ENCODE peak calls at places on chromosomes 13 and 19, in eight cellular contexts. X, Z, F, K, H, Q, B and N are unnamed samples.

GRCh38 chr13:30247406-30247805 is 59.9 kb downstream of the KATNAL1 start:
- DNase-seq in X (no peak), Z (no peak), F (no peak), K (no peak), H (no peak), Q (no peak), B (no peak), N (no peak)

GRCh38 chr19:11849264-11849615 is 714 bp downstream of the ZNF439 start:
- DNase-seq in X (no peak), Z (no peak), F (no peak), K (peak; percentile 49), H (no peak), Q (no peak), B (no peak), N (no peak)

GRCh38 chr13:29760561-29760960 is 89.9 kb downstream of the UBL3 start:
- DNase-seq in X (no peak), Z (no peak), F (no peak), K (no peak), H (no peak), Q (no peak), B (no peak), N (no peak)

GRCh38 chr19:24062222-24062621 is 24.8 kb upstream of the ZNF254 start:
- DNase-seq in X (no peak), Z (no peak), F (no peak), K (no peak), H (no peak), Q (no peak), B (no peak), N (no peak)

GRCh38 chr19:10471909-10472308 is 31.2 kb downstream of the KEAP1 start:
- DNase-seq in X (no peak), Z (no peak), F (peak; percentile 35), K (no peak), H (no peak), Q (no peak), B (no peak), N (no peak)

GRCh38 chr13:45446181-45446580 is 18.6 kb upstream of the COG3 start:
- DNase-seq in X (no peak), Z (no peak), F (peak; percentile 67), K (no peak), H (no peak), Q (no peak), B (no peak), N (no peak)

GRCh38 chr19:3336680-3337523 is 29.5 kb upstream of the NFIC start:
- DNase-seq in X (peak; percentile 97), Z (no peak), F (no peak), K (peak; percentile 91), H (peak; percentile 95), Q (peak; percentile 96), B (no peak), N (peak; percentile 28)

GRCh38 chr13:113468461-113469147 is 15.3 kb upstream of the ADPRHL1 start:
- DNase-seq in X (no peak), Z (no peak), F (no peak), K (no peak), H (no peak), Q (no peak), B (peak; percentile 35), N (peak; percentile 81)

GRCh38 chr19:14002571-14003278 is 3.4 kb downstream of the RFX1 start:
- DNase-seq in X (no peak), Z (no peak), F (no peak), K (peak; percentile 68), H (peak; percentile 43), Q (peak; percentile 28), B (no peak), N (no peak)

GRCh38 chr13:74452176-74452575 is 318.0 kb upstream of the KLF12 start:
- DNase-seq in X (no peak), Z (no peak), F (peak; percentile 36), K (no peak), H (no peak), Q (no peak), B (no peak), N (no peak)

GRCh38 chr13:73142091-73142490 is 83.3 kb downstream of the KLF5 start:
- DNase-seq in X (no peak), Z (no peak), F (no peak), K (no peak), H (no peak), Q (no peak), B (no peak), N (no peak)

GRCh38 chr13:98721825-98722510 is 30.5 kb downstream of the SLC15A1 start:
- DNase-seq in X (no peak), Z (no peak), F (no peak), K (no peak), H (no peak), Q (no peak), B (no peak), N (no peak)

GRCh38 chr13:72537400-72537780 is 190.0 kb downstream of the MZT1 start:
- DNase-seq in X (no peak), Z (no peak), F (no peak), K (no peak), H (no peak), Q (no peak), B (no peak), N (no peak)

GRCh38 chr19:45601524-45602522 is at the start of gene GPR4:
- DNase-seq in X (no peak), Z (peak; percentile 50), F (no peak), K (no peak), H (no peak), Q (peak; percentile 48), B (no peak), N (peak; percentile 97)

GRCh38 chr19:45597425-45598111 is 4.4 kb downstream of the GPR4 start:
- DNase-seq in X (no peak), Z (no peak), F (no peak), K (no peak), H (no peak), Q (peak; percentile 61), B (no peak), N (peak; percentile 69)

GRCh38 chr19:45601115-45601514 is 897 bp downstream of the GPR4 start:
- DNase-seq in X (no peak), Z (no peak), F (no peak), K (no peak), H (no peak), Q (peak; percentile 51), B (no peak), N (peak; percentile 59)

GRCh38 chr19:45600340-45600885 is 1.6 kb downstream of the GPR4 start:
- DNase-seq in X (no peak), Z (no peak), F (no peak), K (no peak), H (no peak), Q (no peak), B (no peak), N (peak; percentile 59)

DNA sequence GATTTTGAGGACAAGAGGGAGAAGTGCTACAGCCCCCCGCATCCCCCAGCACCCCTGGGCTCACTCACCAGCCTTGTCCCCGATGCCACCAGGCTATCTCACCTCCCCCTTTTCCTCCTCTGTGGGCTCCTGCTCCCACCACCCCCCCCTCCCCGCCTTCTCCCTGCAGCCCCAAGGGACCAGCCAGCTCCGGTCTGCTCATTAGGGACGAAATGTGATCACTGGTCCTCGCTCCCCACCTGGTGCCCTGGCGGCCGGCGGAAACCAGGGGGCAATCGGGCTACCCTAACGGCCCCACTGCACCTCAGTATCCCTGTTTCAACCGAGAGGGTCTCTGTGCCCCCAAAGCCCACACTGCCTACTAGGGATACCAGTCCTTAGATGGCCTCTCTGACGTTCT is 2.7 kb downstream of the GPR4 start:
- DNase-seq in X (no peak), Z (no peak), F (no peak), K (no peak), H (no peak), Q (no peak), B (no peak), N (peak; percentile 77)
- H3K27me3 ChIP-seq in X (peaks cover 28% of the 10 kb centered on the region), Z (peaks cover 2% of the 10 kb centered on the region), F (peaks cover 19% of the 10 kb centered on the region), K (no peaks in the 10 kb centered on the region), H (peaks cover 62% of the 10 kb centered on the region), Q (peaks cover 63% of the 10 kb centered on the region), B (peaks cover 32% of the 10 kb centered on the region), N (peaks cover 61% of the 10 kb centered on the region)

DNA sequence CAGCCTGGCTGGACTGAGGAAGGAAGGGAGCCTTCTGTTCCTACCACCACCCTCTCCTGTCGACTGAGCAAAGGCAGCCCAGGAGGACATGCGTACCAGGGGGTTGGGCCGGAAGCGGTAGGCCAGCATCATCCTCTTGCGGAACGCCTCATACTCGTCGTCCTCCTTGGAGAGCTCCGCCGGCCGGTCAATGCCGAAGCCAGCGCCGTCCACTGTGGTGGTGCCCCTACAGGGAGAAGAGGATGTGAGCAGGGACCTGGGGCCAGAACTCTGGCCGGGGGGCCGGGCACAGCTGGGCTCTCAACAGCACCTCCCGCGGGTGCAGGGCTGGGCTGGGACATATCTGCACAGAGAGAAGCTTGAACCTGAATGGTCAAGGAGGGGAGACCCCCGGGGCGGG is 3.8 kb upstream of the TM6SF2 start:
- DNase-seq in X (no peak), Z (no peak), F (no peak), K (no peak), H (no peak), Q (no peak), B (no peak), N (peak; percentile 55)
- H3K36me3 ChIP-seq in X (peaks cover 66% of the 10 kb centered on the region), Z (no peaks in the 10 kb centered on the region), F (peaks cover 26% of the 10 kb centered on the region), K (peaks cover 63% of the 10 kb centered on the region), H (peaks cover 64% of the 10 kb centered on the region), Q (peaks cover 70% of the 10 kb centered on the region), B (peaks cover 54% of the 10 kb centered on the region), N (peaks cover 9% of the 10 kb centered on the region)

DNA sequence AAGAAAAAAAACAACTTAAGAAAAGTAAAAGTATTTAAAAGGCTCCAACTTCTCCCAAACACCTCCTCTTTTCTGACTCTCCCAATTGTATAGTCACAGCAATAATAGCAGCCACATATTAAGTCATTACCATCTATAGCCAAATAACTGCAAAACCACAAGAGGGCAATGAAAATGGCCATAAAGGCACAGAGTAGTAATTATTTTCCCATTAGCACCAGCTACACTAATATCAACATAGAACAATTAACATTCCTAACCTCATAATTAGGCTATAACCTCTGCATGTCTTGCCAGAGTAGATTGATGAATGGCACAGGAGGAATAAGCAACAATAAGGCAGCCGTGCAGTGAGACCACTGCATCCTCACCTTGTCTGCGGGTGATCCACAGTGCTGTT is 226.4 kb upstream of the SERP2 start:
- DNase-seq in X (no peak), Z (no peak), F (no peak), K (no peak), H (no peak), Q (no peak), B (no peak), N (no peak)
- H3K27me3 ChIP-seq in X (no peaks in the 10 kb centered on the region), Z (no peaks in the 10 kb centered on the region), F (no peaks in the 10 kb centered on the region), K (no peaks in the 10 kb centered on the region), H (no peaks in the 10 kb centered on the region), Q (no peaks in the 10 kb centered on the region), B (no peaks in the 10 kb centered on the region), N (no peaks in the 10 kb centered on the region)

GRCh38 chr19:34495416-34495815 is 13.9 kb downstream of the WTIP start:
- DNase-seq in X (no peak), Z (no peak), F (no peak), K (no peak), H (no peak), Q (no peak), B (no peak), N (peak; percentile 25)
- H3K36me3 ChIP-seq in X (peaks cover 96% of the 10 kb centered on the region), Z (peaks cover 3% of the 10 kb centered on the region), F (peaks cover 33% of the 10 kb centered on the region), K (peaks cover 7% of the 10 kb centered on the region), H (peaks cover 80% of the 10 kb centered on the region), Q (peaks cover 85% of the 10 kb centered on the region), B (peaks cover 48% of the 10 kb centered on the region), N (no peaks in the 10 kb centered on the region)

GRCh38 chr19:45598267-45599011 is 3.6 kb downstream of the GPR4 start:
- DNase-seq in X (no peak), Z (no peak), F (no peak), K (no peak), H (no peak), Q (peak; percentile 53), B (no peak), N (peak; percentile 58)
- H3K27me3 ChIP-seq in X (peaks cover 27% of the 10 kb centered on the region), Z (peaks cover 2% of the 10 kb centered on the region), F (peaks cover 19% of the 10 kb centered on the region), K (no peaks in the 10 kb centered on the region), H (peaks cover 58% of the 10 kb centered on the region), Q (peaks cover 63% of the 10 kb centered on the region), B (peaks cover 32% of the 10 kb centered on the region), N (peaks cover 61% of the 10 kb centered on the region)